ENCODE peak calls at places on chromosomes 7 and 10, in seven cellular contexts. Z is AG04450, U is NCI-H1105, S is MCF 10A, G is sigmoid colon, T is activated T-cell treated with anti-CD3 and anti-CD28 coated beads for 4 hours, X is T-helper 9 cell. D is an unnamed sample.

GRCh38 chr7:149854611-149855367 is 16.6 kb downstream of the ZNF862 start:
- DNase-seq in Z (no peak), U (peak), S (peak), G (peak), T (no peak), X (no peak), D (no peak)

GRCh38 chr10:120586471-120586872 is 129.4 kb downstream of the PLPP4 start:
- DNase-seq in Z (no peak), U (no peak), S (peak), G (no peak), T (no peak), X (no peak), D (peak)

GRCh38 chr10:69097729-69098128 is 9.8 kb downstream of the SRGN start:
- DNase-seq in Z (no peak), U (no peak), S (no peak), G (no peak), T (no peak), X (no peak), D (no peak)

GRCh38 chr7:25965405-25966123 is 186.4 kb upstream of the NFE2L3 start:
- DNase-seq in Z (no peak), U (no peak), S (peak), G (no peak), T (no peak), X (no peak), D (no peak)

GRCh38 chr7:13414661-13415105 is 574.8 kb downstream of the ETV1 start:
- DNase-seq in Z (no peak), U (no peak), S (peak), G (no peak), T (no peak), X (no peak), D (no peak)

GRCh38 chr10:75104842-75105241 is 6.6 kb upstream of the SAMD8 start:
- DNase-seq in Z (no peak), U (no peak), S (no peak), G (peak), T (no peak), X (no peak), D (no peak)

GRCh38 chr10:6048281-6049030 is 13.7 kb downstream of the IL2RA start:
- DNase-seq in Z (no peak), U (no peak), S (no peak), G (peak), T (no peak), X (no peak), D (no peak)

GRCh38 chr7:105353752-105354328 is 34.9 kb downstream of the SRPK2 start:
- DNase-seq in Z (no peak), U (no peak), S (no peak), G (peak), T (no peak), X (no peak), D (no peak)

GRCh38 chr7:116588225-116588624 is 63.4 kb downstream of the CAV1 start:
- DNase-seq in Z (no peak), U (no peak), S (no peak), G (no peak), T (no peak), X (no peak), D (no peak)

GRCh38 chr10:70381491-70382421 is 669 bp downstream of the LRRC20 start:
- DNase-seq in Z (no peak), U (peak), S (no peak), G (peak), T (no peak), X (no peak), D (no peak)

GRCh38 chr7:13742719-13743640 is 246.5 kb downstream of the ETV1 start:
- DNase-seq in Z (peak), U (peak), S (peak), G (no peak), T (no peak), X (no peak), D (no peak)

GRCh38 chr10:11367505-11367904 is 243.9 kb downstream of the USP6NL start:
- DNase-seq in Z (no peak), U (no peak), S (no peak), G (no peak), T (no peak), X (no peak), D (no peak)

GRCh38 chr7:104341545-104341944 is 13.1 kb downstream of the LHFPL3 start:
- DNase-seq in Z (no peak), U (peak), S (peak), G (no peak), T (no peak), X (no peak), D (no peak)

GRCh38 chr10:78454123-78454645 is 420.5 kb downstream of the RPS24 start:
- DNase-seq in Z (no peak), U (no peak), S (no peak), G (no peak), T (no peak), X (no peak), D (no peak)

GRCh38 chr10:35433851-35434426 is 97.6 kb downstream of the CCNY start:
- DNase-seq in Z (no peak), U (peak), S (no peak), G (no peak), T (no peak), X (no peak), D (peak)

GRCh38 chr10:75099952-75100763 is 11.3 kb upstream of the SAMD8 start:
- DNase-seq in Z (peak), U (no peak), S (peak), G (peak), T (peak), X (peak), D (no peak)

GRCh38 chr10:78577673-78578072 is 491.1 kb upstream of the ZMIZ1 start:
- DNase-seq in Z (no peak), U (no peak), S (no peak), G (no peak), T (no peak), X (no peak), D (no peak)

GRCh38 chr10:22658745-22659410 is 55.5 kb downstream of the PIP4K2A start:
- DNase-seq in Z (no peak), U (no peak), S (no peak), G (no peak), T (no peak), X (no peak), D (no peak)

GRCh38 chr10:67815571-67816059 is 22.4 kb downstream of the DNAJC12 start:
- DNase-seq in Z (no peak), U (no peak), S (peak), G (no peak), T (no peak), X (no peak), D (no peak)

D was measured in non-pigmented ciliary epithelial cell.